ENCODE peak calls at places on chromosome 18, in nine cellular contexts. R, A, D, B, I, X, G, Q and U are unnamed samples.

GRCh38 chr18:60176271-60176670 is 196.3 kb downstream of the MC4R start:
- DNase-seq in R (no peak), A (no peak), D (no peak), B (no peak), I (no peak), X (no peak), G (no peak), Q (no peak), U (no peak)

GRCh38 chr18:79577451-79578395 is 101.9 kb upstream of the CTDP1 start:
- DNase-seq in R (peak), A (no peak), D (peak), B (peak), I (peak), X (no peak), G (peak), Q (no peak), U (no peak)

GRCh38 chr18:5582054-5582453 is 38.3 kb upstream of the EPB41L3 start:
- DNase-seq in R (no peak), A (peak), D (no peak), B (no peak), I (no peak), X (no peak), G (no peak), Q (no peak), U (no peak)

GRCh38 chr18:12318334-12318697 is 10.3 kb downstream of the TUBB6 start:
- DNase-seq in R (peak), A (no peak), D (no peak), B (no peak), I (no peak), X (no peak), G (no peak), Q (no peak), U (no peak)

GRCh38 chr18:10381951-10382350 is 72.5 kb upstream of the APCDD1 start:
- DNase-seq in R (no peak), A (no peak), D (no peak), B (no peak), I (no peak), X (no peak), G (no peak), Q (no peak), U (no peak)

GRCh38 chr18:2304378-2305175 is 266.7 kb downstream of the METTL4 start:
- DNase-seq in R (no peak), A (no peak), D (no peak), B (no peak), I (no peak), X (no peak), G (no peak), Q (no peak), U (no peak)

GRCh38 chr18:40249390-40250080 is 1705.5 kb upstream of the PIK3C3 start:
- DNase-seq in R (no peak), A (no peak), D (no peak), B (no peak), I (no peak), X (no peak), G (no peak), Q (no peak), U (no peak)

GRCh38 chr18:78494686-78495085 is 484.9 kb upstream of the SALL3 start:
- DNase-seq in R (no peak), A (no peak), D (no peak), B (no peak), I (no peak), X (no peak), G (no peak), Q (no peak), U (no peak)

GRCh38 chr18:29145993-29146539 is 969.1 kb upstream of the CDH2 start:
- DNase-seq in R (no peak), A (no peak), D (no peak), B (no peak), I (no peak), X (no peak), G (no peak), Q (no peak), U (no peak)

GRCh38 chr18:47215554-47216138 is 35.8 kb downstream of the SKOR2 start:
- DNase-seq in R (no peak), A (peak), D (no peak), B (no peak), I (peak), X (no peak), G (no peak), Q (peak), U (no peak)

GRCh38 chr18:8987250-8987649 is 115.2 kb upstream of the NDUFV2 start:
- DNase-seq in R (no peak), A (no peak), D (no peak), B (no peak), I (no peak), X (no peak), G (no peak), Q (no peak), U (no peak)

GRCh38 chr18:27263369-27263768 is 78.3 kb upstream of the CHST9 start:
- DNase-seq in R (no peak), A (no peak), D (no peak), B (no peak), I (no peak), X (no peak), G (no peak), Q (no peak), U (no peak)

GRCh38 chr18:55345103-55345950 is 242.7 kb downstream of the TCF4 start:
- DNase-seq in R (no peak), A (no peak), D (no peak), B (no peak), I (no peak), X (no peak), G (no peak), Q (no peak), U (no peak)

GRCh38 chr18:24934231-24934932 is 417.6 kb downstream of the ZNF521 start:
- DNase-seq in R (no peak), A (no peak), D (no peak), B (no peak), I (no peak), X (no peak), G (no peak), Q (no peak), U (no peak)

GRCh38 chr18:24930974-24931373 is 421.0 kb downstream of the ZNF521 start:
- DNase-seq in R (no peak), A (peak), D (no peak), B (no peak), I (no peak), X (no peak), G (no peak), Q (no peak), U (no peak)

GRCh38 chr18:24935008-24935407 is 417.0 kb downstream of the ZNF521 start:
- DNase-seq in R (no peak), A (no peak), D (no peak), B (no peak), I (no peak), X (no peak), G (no peak), Q (no peak), U (no peak)

GRCh38 chr18:24935896-24936295 is 416.1 kb downstream of the ZNF521 start:
- DNase-seq in R (no peak), A (no peak), D (no peak), B (no peak), I (no peak), X (no peak), G (no peak), Q (no peak), U (no peak)

DNA sequence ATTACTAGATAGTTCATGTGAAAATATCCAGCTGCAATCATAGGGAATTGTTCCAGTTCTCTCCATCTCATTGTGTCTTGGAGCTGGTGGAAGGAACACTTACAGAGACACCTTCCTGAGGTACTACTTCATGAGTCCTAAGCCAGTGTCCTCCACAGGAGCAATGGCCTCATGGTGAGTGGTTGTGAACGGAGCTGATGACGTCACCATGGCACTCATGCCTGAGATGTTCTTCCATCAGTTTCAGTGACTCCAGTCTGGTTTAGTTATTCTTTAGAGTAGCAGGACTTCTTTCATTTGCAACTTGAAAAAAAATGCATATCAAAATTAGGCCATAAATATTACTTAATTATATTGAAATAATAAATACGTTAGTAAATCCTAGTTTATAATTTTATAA is 418.6 kb downstream of the ZNF521 start:
- DNase-seq in R (no peak), A (no peak), D (no peak), B (no peak), I (peak), X (no peak), G (no peak), Q (no peak), U (no peak)
- H3K27ac ChIP-seq in R (no peak), A (no peak), D (no peak), B (no peak), I (no peak), X (no peak), G (no peak), Q (no peak), U (no peak)

DNA sequence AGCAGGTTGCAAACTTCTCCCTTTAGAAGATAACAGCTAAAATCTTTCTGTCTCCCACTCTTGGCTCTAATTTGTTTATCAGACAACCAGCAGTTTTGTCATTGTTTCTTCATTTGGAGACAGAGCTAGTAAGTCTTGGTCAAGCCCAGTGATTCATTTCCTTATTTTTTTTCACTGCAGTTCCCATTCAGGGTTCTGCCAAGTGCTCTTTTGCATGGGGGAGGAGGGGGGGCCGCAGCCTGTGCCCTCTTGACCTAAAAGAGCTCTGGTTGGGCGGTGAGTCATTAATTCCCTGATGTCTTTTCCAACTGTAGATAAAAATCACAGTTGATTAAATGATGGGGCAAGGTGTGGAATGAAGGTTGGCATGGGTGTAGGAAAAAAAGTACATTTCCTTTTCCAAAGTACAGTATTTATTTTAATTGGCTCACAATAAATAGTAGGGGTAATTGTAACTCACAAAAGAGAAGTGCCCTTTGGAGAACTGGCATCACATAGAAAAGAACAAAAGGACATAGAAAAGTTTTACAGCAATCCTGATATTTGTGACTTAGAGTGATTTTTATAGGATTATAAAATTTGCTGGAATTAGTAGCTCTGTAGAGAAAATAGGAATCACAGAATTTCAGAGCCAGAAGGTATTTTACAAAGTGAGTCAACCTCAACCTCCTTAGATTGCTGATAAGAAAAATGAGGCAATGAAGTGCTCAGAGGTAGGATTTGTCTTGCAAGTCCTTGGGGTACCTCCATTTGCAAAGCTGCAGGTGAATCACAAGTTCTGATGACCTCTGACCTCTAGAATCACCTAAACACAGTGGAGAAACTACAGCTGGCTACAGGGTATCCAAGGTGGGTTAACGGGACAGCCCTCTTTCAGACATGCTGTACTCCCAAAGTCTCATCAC is 133.5 kb downstream of the SOCS6 start:
- DNase-seq in R (peak), A (no peak), D (no peak), B (no peak), I (no peak), X (no peak), G (peak), Q (peak), U (no peak)
- TF ChIP-seq POLR2AphosphoS5 in R (peak), A (no peak), D (peak), B (peak), I (no peak), X (no peak), G (peak), Q (peak), U (peak)

DNA sequence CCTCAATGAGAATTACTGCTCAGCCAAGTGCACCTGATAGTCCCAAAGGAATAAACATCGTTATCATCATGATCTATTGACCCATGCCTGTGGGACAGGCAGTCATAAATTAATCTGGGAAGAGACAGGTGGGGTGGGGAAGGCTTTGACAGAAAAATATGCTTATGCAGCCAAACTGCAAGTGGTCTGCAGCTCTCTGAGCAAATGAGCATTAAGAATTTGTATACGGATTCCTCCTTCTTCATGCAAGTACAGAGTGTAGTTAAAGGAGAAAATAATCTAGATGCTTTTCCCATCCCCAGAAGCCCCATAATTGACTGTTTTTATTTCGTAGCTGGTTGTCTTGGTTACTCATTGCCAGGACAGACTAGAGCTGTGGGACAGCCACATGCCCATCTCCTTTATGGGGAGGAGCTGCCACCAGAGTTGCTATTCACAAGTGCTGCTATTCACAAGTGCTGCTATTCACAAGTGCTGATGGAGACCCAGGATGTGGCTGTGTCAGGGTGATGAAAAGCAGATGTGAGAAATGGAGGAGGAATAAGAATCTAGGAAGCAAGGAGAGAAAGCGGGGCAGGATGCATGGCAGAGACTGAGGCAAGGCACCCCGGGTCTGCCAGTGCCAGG is 91.2 kb downstream of the MAPRE2 start:
- DNase-seq in R (no peak), A (no peak), D (no peak), B (no peak), I (no peak), X (no peak), G (no peak), Q (no peak), U (no peak)
- H3K27ac ChIP-seq in R (no peak), A (no peak), D (peak), B (no peak), I (no peak), X (no peak), G (peak), Q (no peak), U (no peak)

GRCh38 chr18:3596324-3597158 is 146.6 kb downstream of the TGIF1 start:
- DNase-seq in R (peak), A (no peak), D (no peak), B (no peak), I (peak), X (no peak), G (peak), Q (no peak), U (no peak)
- TF ChIP-seq POLR2AphosphoS5 in R (no peak), A (no peak), D (peak), B (peak), I (peak), X (no peak), G (peak), Q (peak), U (no peak)

GRCh38 chr18:58247363-58247834 is 203.4 kb downstream of the NEDD4L start:
- DNase-seq in R (peak), A (peak), D (no peak), B (peak), I (no peak), X (no peak), G (no peak), Q (no peak), U (no peak)
- H3K27ac ChIP-seq in R (peak), A (peak), D (peak), B (peak), I (no peak), X (peak), G (peak), Q (no peak), U (peak)

DNA sequence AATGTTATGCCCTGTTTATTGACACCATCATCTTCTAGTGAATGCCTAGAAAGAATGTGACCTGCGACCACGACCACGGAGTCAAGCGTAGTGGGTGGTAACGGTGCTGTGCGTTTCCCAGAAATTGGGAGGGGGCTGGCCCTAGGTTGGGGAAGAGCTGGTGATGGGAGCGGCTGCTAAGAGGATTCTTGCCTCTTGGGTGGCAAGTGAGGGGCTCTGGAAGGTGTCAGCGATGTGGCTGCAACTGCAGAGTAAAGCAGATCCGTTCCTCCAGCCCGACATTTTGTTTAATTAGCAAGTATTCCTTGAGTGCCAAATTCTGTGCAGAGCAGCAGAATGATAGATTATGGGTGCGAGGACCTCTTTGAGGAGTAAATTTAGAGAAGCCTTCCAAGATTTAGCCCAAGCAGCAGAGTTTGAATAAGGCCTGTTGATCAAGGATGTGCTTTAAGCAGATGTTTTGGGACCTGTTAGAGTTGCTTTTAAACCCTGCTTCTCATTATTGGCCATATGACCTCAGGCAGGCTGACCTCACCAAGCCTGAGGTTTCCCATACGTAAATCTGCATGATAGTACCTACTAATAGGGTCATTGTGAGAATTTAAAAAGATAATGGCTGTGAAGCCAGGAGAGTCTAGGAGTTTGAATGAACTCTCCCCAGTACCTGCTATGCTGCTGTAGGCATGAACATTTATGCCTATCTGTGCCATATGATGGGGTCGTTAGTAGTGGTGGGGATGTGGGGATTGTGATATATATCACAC is 287.7 kb downstream of the PTGR3 start:
- DNase-seq in R (no peak), A (peak), D (no peak), B (no peak), I (no peak), X (no peak), G (no peak), Q (no peak), U (no peak)
- TF ChIP-seq POLR2AphosphoS5 in R (no peak), A (no peak), D (no peak), B (no peak), I (no peak), X (no peak), G (no peak), Q (no peak), U (no peak)

GRCh38 chr18:45741056-45741455 is 17.1 kb downstream of the SLC14A1 start:
- DNase-seq in R (no peak), A (no peak), D (no peak), B (no peak), I (no peak), X (no peak), G (no peak), Q (no peak), U (no peak)

GRCh38 chr18:45749918-45750689 is 26.1 kb downstream of the SLC14A1 start:
- DNase-seq in R (no peak), A (no peak), D (no peak), B (no peak), I (no peak), X (no peak), G (no peak), Q (no peak), U (no peak)

GRCh38 chr18:45748531-45748930 is 24.6 kb downstream of the SLC14A1 start:
- DNase-seq in R (no peak), A (no peak), D (no peak), B (no peak), I (no peak), X (no peak), G (no peak), Q (no peak), U (no peak)

DNA sequence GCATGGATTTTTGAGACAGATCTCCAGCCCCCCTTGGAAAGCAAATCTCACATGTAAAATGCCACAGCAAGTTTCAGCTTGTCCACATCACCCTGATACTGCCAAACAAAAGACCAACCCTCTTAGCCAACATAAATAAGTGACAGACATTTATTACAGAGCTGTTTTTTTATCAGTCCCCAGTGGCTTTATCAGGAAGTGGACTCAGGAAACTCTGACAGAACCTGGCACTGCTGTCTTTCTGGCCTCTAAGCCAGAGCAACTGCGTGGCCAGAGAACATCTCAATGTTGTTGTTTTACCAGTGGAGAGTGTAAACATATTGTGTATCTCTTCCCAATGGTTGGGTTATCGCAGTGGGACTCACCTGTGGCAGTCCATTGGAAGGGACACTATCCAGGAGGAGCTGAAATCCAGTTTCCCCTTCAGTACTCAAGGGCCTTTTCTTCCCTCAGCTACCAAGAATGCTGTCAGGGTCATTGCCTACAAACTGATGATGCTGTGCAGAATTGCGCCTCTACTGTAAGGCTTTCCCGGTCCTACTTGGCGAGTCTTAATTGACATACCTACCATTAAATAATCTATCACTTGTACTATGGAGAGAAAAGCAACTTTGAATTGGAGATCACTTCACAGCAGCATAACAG is 22.0 kb downstream of the SLC14A1 start:
- DNase-seq in R (no peak), A (no peak), D (no peak), B (no peak), I (no peak), X (no peak), G (no peak), Q (no peak), U (no peak)
- H3K27ac ChIP-seq in R (no peak), A (no peak), D (no peak), B (no peak), I (no peak), X (no peak), G (no peak), Q (no peak), U (no peak)

GRCh38 chr18:35580748-35581534 is 599 bp upstream of the GALNT1 start:
- DNase-seq in R (peak), A (peak), D (peak), B (peak), I (peak), X (peak), G (peak), Q (no peak), U (no peak)
- TF ChIP-seq POLR2AphosphoS5 in R (no peak), A (no peak), D (peak), B (peak), I (no peak), X (peak), G (peak), Q (no peak), U (peak)

GRCh38 chr18:63320041-63320689 is 596 bp upstream of the BCL2 start:
- DNase-seq in R (peak), A (peak), D (peak), B (peak), I (peak), X (no peak), G (peak), Q (peak), U (no peak)
- H3K27ac ChIP-seq in R (peak), A (no peak), D (peak), B (peak), I (peak), X (no peak), G (peak), Q (peak), U (peak)

GRCh38 chr18:74579704-74580103 is 18.0 kb upstream of the ZNF407 start:
- DNase-seq in R (no peak), A (peak), D (no peak), B (no peak), I (no peak), X (no peak), G (no peak), Q (no peak), U (no peak)
- TF ChIP-seq POLR2AphosphoS5 in R (no peak), A (no peak), D (no peak), B (no peak), I (no peak), X (no peak), G (no peak), Q (no peak), U (no peak)